ENCODE peak calls at places on chromosomes 6 and 20, in eight cellular contexts. I is GM23338; L is AML-193; J is ovary; Y is upper lobe of right lung; R is hepatic stellate cell; W is activated T-cell treated with anti-CD3 and anti-CD28 coated beads, Interleukin-2, amount 50 U/mL, for 72 hours; C is DND-41. B is an unnamed sample.

GRCh38 chr20:56925696-56926101 is 296.6 kb downstream of the TFAP2C start:
- DNase-seq in Y (no peak), L (no peak), J (no peak), R (no peak), W (no peak), I (no peak), C (no peak), B (no peak)

GRCh38 chr6:44102527-44102926 is 24.7 kb downstream of the MRPL14 start:
- DNase-seq in I (no peak), C (no peak), W (no peak), L (no peak), J (no peak), R (no peak), Y (no peak), B (no peak)

GRCh38 chr6:154503576-154504501 is 6.6 kb downstream of the CNKSR3 start:
- DNase-seq in I (peak), C (no peak), Y (no peak), L (no peak), W (no peak), R (no peak), J (no peak), B (no peak)

GRCh38 chr6:21882066-21882465 is 288.5 kb downstream of the SOX4 start:
- DNase-seq in Y (no peak), W (no peak), C (no peak), I (no peak), L (no peak), R (no peak), J (no peak), B (no peak)

GRCh38 chr6:38259736-38260135 is 380.0 kb downstream of the BTBD9 start:
- DNase-seq in R (peak), C (no peak), I (no peak), Y (no peak), W (no peak), L (peak), J (no peak), B (no peak)

GRCh38 chr6:7721654-7722053 is 4.2 kb upstream of the BMP6 start:
- DNase-seq in C (no peak), L (peak), I (no peak), Y (no peak), J (no peak), W (no peak), R (peak), B (peak)

GRCh38 chr6:162058281-162058875 is 669.2 kb downstream of the PRKN start:
- DNase-seq in R (no peak), L (no peak), I (no peak), Y (no peak), W (no peak), J (no peak), C (no peak), B (no peak)

GRCh38 chr6:156794963-156795362 is 17.8 kb downstream of the ARID1B start:
- DNase-seq in I (no peak), W (no peak), Y (no peak), L (no peak), R (no peak), C (no peak), J (no peak), B (no peak)

GRCh38 chr6:83221886-83222479 is 28.8 kb downstream of the RWDD2A start:
- DNase-seq in L (peak), C (no peak), W (no peak), J (no peak), R (no peak), I (peak), Y (no peak), B (peak)

GRCh38 chr6:154154389-154154967 is 115.4 kb downstream of the OPRM1 start:
- DNase-seq in Y (no peak), R (peak), W (peak), J (peak), L (peak), I (peak), C (peak), B (peak)

GRCh38 chr6:131914967-131915751 is 36.0 kb downstream of the CCN2 start:
- DNase-seq in W (peak), Y (no peak), I (peak), R (peak), C (peak), L (peak), J (peak), B (peak)

GRCh38 chr20:50724851-50725721 is 6.3 kb upstream of the PARD6B start:
- DNase-seq in J (peak), I (peak), W (peak), L (no peak), R (peak), C (no peak), Y (peak), B (no peak)

GRCh38 chr20:45506927-45507820 is 8.2 kb downstream of the SPINT3 start:
- DNase-seq in R (no peak), L (no peak), W (no peak), I (no peak), Y (no peak), J (no peak), C (no peak), B (no peak)

GRCh38 chr6:84643778-84644177 is 120.6 kb downstream of the TBX18 start:
- DNase-seq in J (no peak), I (no peak), R (no peak), C (no peak), L (peak), W (no peak), Y (no peak), B (no peak)

GRCh38 chr6:55918639-55919038 is 43.2 kb upstream of the BMP5 start:
- DNase-seq in R (no peak), I (no peak), L (no peak), C (no peak), W (no peak), Y (no peak), J (no peak), B (no peak)

GRCh38 chr6:5325173-5325572 is 63.9 kb downstream of the FARS2 start:
- DNase-seq in I (no peak), R (no peak), L (no peak), C (peak), Y (no peak), W (no peak), J (no peak), B (no peak)

GRCh38 chr6:124393536-124393935 is 568.7 kb upstream of the RNF217 start:
- DNase-seq in Y (no peak), J (no peak), R (no peak), I (no peak), C (no peak), L (no peak), W (no peak), B (no peak)

GRCh38 chr6:166830185-166830890 is 126.0 kb downstream of the RNASET2 start:
- DNase-seq in C (no peak), L (peak), Y (no peak), I (no peak), R (no peak), W (peak), J (no peak), B (peak)

GRCh38 chr6:30212865-30213653 is at the start of gene TRIM26:
- DNase-seq in W (peak), J (peak), L (peak), C (peak), R (peak), I (peak), Y (peak), B (peak)

GRCh38 chr6:390914-391558 is 516 bp upstream of the IRF4 start:
- DNase-seq in C (no peak), J (no peak), I (peak), W (peak), L (no peak), Y (no peak), R (no peak), B (no peak)

GRCh38 chr20:24598346-24598745 is 128.9 kb downstream of the SYNDIG1 start:
- DNase-seq in J (no peak), I (no peak), L (no peak), C (no peak), W (no peak), R (no peak), Y (no peak), B (no peak)

GRCh38 chr6:113856571-113857564 is at the start of gene MARCKS:
- DNase-seq in I (peak), J (peak), C (no peak), Y (peak), R (peak), W (peak), L (no peak), B (peak)

GRCh38 chr6:32947552-32948465 is 5.1 kb downstream of the HLA-DMA start:
- DNase-seq in J (no peak), L (no peak), I (peak), R (no peak), C (no peak), W (peak), Y (no peak), B (peak)

GRCh38 chr6:140561701-140562100 is 1187.3 kb upstream of the CITED2 start:
- DNase-seq in R (no peak), C (no peak), Y (no peak), L (no peak), W (no peak), I (no peak), J (no peak), B (no peak)

GRCh38 chr20:3420211-3420707 is 12.8 kb upstream of the DNAAF9 start:
- DNase-seq in W (peak), Y (peak), L (peak), R (no peak), I (no peak), C (no peak), J (no peak), B (peak)

GRCh38 chr20:40257763-40258162 is 431.3 kb downstream of the MAFB start:
- DNase-seq in L (no peak), I (no peak), W (no peak), Y (no peak), R (no peak), C (no peak), J (no peak), B (no peak)

GRCh38 chr6:16064687-16065086 is 64.2 kb upstream of the MYLIP start:
- DNase-seq in W (no peak), J (no peak), C (no peak), I (peak), R (no peak), L (no peak), Y (no peak), B (peak)

GRCh38 chr6:4743026-4743425 is 33.2 kb upstream of the CDYL start:
- DNase-seq in W (no peak), I (no peak), R (no peak), L (no peak), C (no peak), Y (no peak), J (no peak), B (no peak)

B was measured in KBM-7.